ENCODE peak calls at places on chromosomes 16 and 17, in five cellular contexts. N is endothelial cell of umbilical vein, G is transverse colon, U is H9, C is PC-9. Z is an unnamed sample. For H3K4me1, the result is how much of the 10 kb centered on the place peaks cover.

GRCh38 chr16:53465606-53466290 is 31.5 kb downstream of the RBL2 start:
- DNase-seq in N (peak), G (no peak), U (no peak), C (no peak), Z (no peak)

GRCh38 chr17:50161911-50162288 is 3.9 kb upstream of the SGCA start:
- DNase-seq in N (no peak), G (no peak), U (no peak), C (no peak), Z (no peak)

GRCh38 chr17:58865301-58865700 is 109.6 kb downstream of the PPM1E start:
- DNase-seq in N (no peak), G (no peak), U (no peak), C (no peak), Z (no peak)

GRCh38 chr17:48545022-48545376 is at the start of gene HOXB2:
- DNase-seq in N (peak), G (no peak), U (no peak), C (no peak), Z (no peak)

GRCh38 chr17:74210191-74211140 is 2.9 kb upstream of the TTYH2 start:
- DNase-seq in N (peak), G (peak), U (peak), C (peak), Z (no peak)

GRCh38 chr16:78668393-78668792 is 568.9 kb downstream of the WWOX start:
- DNase-seq in N (no peak), G (no peak), U (no peak), C (no peak), Z (no peak)

GRCh38 chr16:25134306-25134705 is 22.8 kb downstream of the LCMT1 start:
- DNase-seq in N (no peak), G (no peak), U (no peak), C (no peak), Z (no peak)

GRCh38 chr17:18910881-18911280 is 41.1 kb upstream of the SLC5A10 start:
- DNase-seq in N (no peak), G (no peak), U (no peak), C (no peak), Z (no peak)

GRCh38 chr17:81345211-81346089 is 49.8 kb upstream of the BAHCC1 start:
- DNase-seq in N (peak), G (peak), U (peak), C (peak), Z (peak)

GRCh38 chr17:9232155-9232475 is 210.8 kb downstream of the NTN1 start:
- DNase-seq in N (no peak), G (no peak), U (no peak), C (no peak), Z (no peak)

GRCh38 chr17:52035336-52035915 is 123.1 kb downstream of the CA10 start:
- DNase-seq in N (no peak), G (no peak), U (no peak), C (no peak), Z (no peak)

GRCh38 chr17:73646409-73647305 is 2.4 kb upstream of the SDK2 start:
- DNase-seq in N (no peak), G (no peak), U (peak), C (no peak), Z (no peak)

GRCh38 chr16:89122322-89122831 is 28.7 kb downstream of the ACSF3 start:
- DNase-seq in N (no peak), G (peak), U (no peak), C (no peak), Z (peak)

GRCh38 chr16:80670170-80670865 is 129.5 kb downstream of the DYNLRB2 start:
- DNase-seq in N (no peak), G (no peak), U (no peak), C (no peak), Z (no peak)

GRCh38 chr17:80109066-80109618 is 7.8 kb downstream of the GAA start:
- DNase-seq in N (no peak), G (no peak), U (no peak), C (no peak), Z (no peak)

GRCh38 chr16:65059421-65059980 is 62.4 kb downstream of the CDH11 start:
- DNase-seq in N (no peak), G (no peak), U (no peak), C (no peak), Z (no peak)

GRCh38 chr17:67942810-67943209 is 53.5 kb downstream of the C17orf58 start:
- DNase-seq in N (peak), G (no peak), U (no peak), C (no peak), Z (no peak)

GRCh38 chr16:1078579-1079021 is 6.1 kb downstream of the SSTR5 start:
- DNase-seq in N (peak), G (peak), U (no peak), C (peak), Z (peak)

GRCh38 chr16:23290189-23291062 is 11.7 kb upstream of the SCNN1B start:
- DNase-seq in N (no peak), G (no peak), U (no peak), C (no peak), Z (no peak)

GRCh38 chr17:58995247-58995940 is 111.3 kb downstream of the TRIM37 start:
- DNase-seq in N (no peak), G (no peak), U (no peak), C (no peak), Z (no peak)

GRCh38 chr16:1028056-1028455 is 44.5 kb upstream of the SSTR5 start:
- DNase-seq in N (no peak), G (no peak), U (no peak), C (no peak), Z (no peak)

GRCh38 chr16:77553130-77553529 is 118.3 kb upstream of the ADAMTS18 start:
- DNase-seq in N (no peak), G (no peak), U (no peak), C (no peak), Z (no peak)

GRCh38 chr17:76726231-76726765 is at the start of gene JMJD6:
- DNase-seq in N (peak), G (peak), U (peak), C (peak), Z (peak)

GRCh38 chr17:74227271-74227670 is 13.9 kb downstream of the TTYH2 start:
- DNase-seq in N (no peak), G (no peak), U (no peak), C (no peak), Z (no peak)

GRCh38 chr17:35761601-35762000 is 914 bp downstream of the C17orf50 start:
- DNase-seq in N (no peak), G (no peak), U (no peak), C (no peak), Z (no peak)

GRCh38 chr17:38898812-38899348 is 26.5 kb upstream of the LASP1NB start:
- DNase-seq in N (peak), G (peak), U (no peak), C (no peak), Z (peak)

GRCh38 chr17:48908853-48909394 is 717 bp downstream of the UBE2Z start:
- DNase-seq in N (peak), G (peak), U (peak), C (peak), Z (peak)

GRCh38 chr17:246851-247421 is 65.5 kb upstream of the DOC2B start:
- DNase-seq in N (no peak), G (peak), U (no peak), C (no peak), Z (peak)

GRCh38 chr16:5607169-5607568 is 509.6 kb upstream of the EEF2KMT start:
- DNase-seq in N (no peak), G (no peak), U (no peak), C (no peak), Z (no peak)

GRCh38 chr16:79184464-79184863 is 416.1 kb downstream of the MAF start:
- DNase-seq in N (no peak), G (no peak), U (no peak), C (no peak), Z (no peak)

GRCh38 chr16:8958344-8958808 is 5.3 kb downstream of the USP7 start:
- DNase-seq in N (peak), G (peak), U (no peak), C (no peak), Z (no peak)

GRCh38 chr16:14462811-14463210 is 167.2 kb downstream of the PARN start:
- DNase-seq in N (peak), G (no peak), U (no peak), C (no peak), Z (no peak)

GRCh38 chr16:73093146-73094144 is 45.5 kb upstream of the ZFHX3 start:
- DNase-seq in N (peak), G (no peak), U (no peak), C (no peak), Z (no peak)

GRCh38 chr16:85571563-85571812 is 41.6 kb upstream of the GSE1 start:
- DNase-seq in N (no peak), G (no peak), U (no peak), C (no peak), Z (peak)

GRCh38 chr17:53472586-53472985 is 350.1 kb upstream of the KIF2B start:
- DNase-seq in N (no peak), G (no peak), U (no peak), C (no peak), Z (no peak)

GRCh38 chr17:45063198-45063597 is 2.1 kb downstream of the NMT1 start:
- DNase-seq in N (no peak), G (no peak), U (no peak), C (no peak), Z (no peak)

GRCh38 chr17:32486091-32486700 is 597 bp upstream of the CDK5R1 start:
- DNase-seq in N (peak), G (peak), U (peak), C (peak), Z (peak)

GRCh38 chr17:32488177-32488542 is 1.4 kb downstream of the CDK5R1 start:
- DNase-seq in N (no peak), G (no peak), U (no peak), C (no peak), Z (no peak)

GRCh38 chr17:32487460-32488176 is 825 bp downstream of the CDK5R1 start:
- DNase-seq in N (peak), G (no peak), U (no peak), C (no peak), Z (peak)

GRCh38 chr17:32485261-32485955 is 1.4 kb upstream of the CDK5R1 start:
- DNase-seq in N (no peak), G (no peak), U (no peak), C (no peak), Z (peak)

GRCh38 chr17:32486701-32487459 is at the start of gene CDK5R1:
- DNase-seq in N (peak), G (peak), U (peak), C (peak), Z (peak)
- H3K4me1 ChIP-seq in N (under half), G (under half), U (under half), C (under half), Z (under half)

GRCh38 chr17:32141690-32142037 is 638 bp upstream of the RHOT1 start:
- DNase-seq in N (no peak), G (no peak), U (no peak), C (no peak), Z (no peak)

GRCh38 chr17:32142038-32142856 is at the start of gene RHOT1:
- DNase-seq in N (peak), G (peak), U (peak), C (peak), Z (peak)

GRCh38 chr17:32143525-32143865 is 1.2 kb downstream of the RHOT1 start:
- DNase-seq in N (no peak), G (no peak), U (no peak), C (no peak), Z (no peak)

GRCh38 chr17:32142857-32143524 is 689 bp downstream of the RHOT1 start:
- DNase-seq in N (peak), G (peak), U (peak), C (peak), Z (peak)
- H3K4me1 ChIP-seq in N (under half), G (under half), U (under half), C (under half), Z (under half)

GRCh38 chr16:67246945-67247697 is at the start of gene FHOD1:
- DNase-seq in N (peak), G (peak), U (peak), C (peak), Z (peak)

GRCh38 chr16:67246081-67246944 is 968 bp downstream of the FHOD1 start:
- DNase-seq in N (peak), G (peak), U (peak), C (peak), Z (peak)

GRCh38 chr16:67244387-67245188 is 2.7 kb downstream of the FHOD1 start:
- DNase-seq in N (peak), G (peak), U (no peak), C (peak), Z (peak)

GRCh38 chr16:67245189-67245585 is 2.1 kb downstream of the FHOD1 start:
- DNase-seq in N (no peak), G (no peak), U (no peak), C (no peak), Z (peak)

DNA sequence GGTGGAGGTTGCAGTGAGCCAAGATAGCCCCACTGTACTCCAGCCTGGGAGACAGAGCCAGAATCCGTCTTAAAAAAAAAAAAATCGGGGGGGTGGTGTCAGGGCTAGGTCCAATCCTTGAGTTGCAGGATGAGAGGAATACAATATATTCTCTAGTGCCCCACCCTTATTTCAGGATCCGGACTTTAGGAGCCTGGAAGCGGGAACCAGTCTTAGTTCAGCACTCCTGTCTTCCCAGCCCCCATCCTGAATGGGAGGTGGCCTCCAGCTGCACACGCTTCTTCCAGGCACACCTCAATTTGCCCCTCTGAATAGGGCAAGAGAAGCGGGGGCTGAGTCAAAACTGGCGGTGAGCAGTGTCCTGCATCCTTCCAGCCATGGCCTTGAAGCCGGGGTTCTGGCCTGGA is 1.6 kb downstream of the FHOD1 start:
- DNase-seq in N (no peak), G (no peak), U (no peak), C (no peak), Z (no peak)
- H3K4me1 ChIP-seq in N (half or more), G (half or more), U (under half), C (half or more), Z (half or more)

GRCh38 chr16:81707411-81708321 is 71.4 kb upstream of the PLCG2 start:
- DNase-seq in N (peak), G (peak), U (no peak), C (no peak), Z (peak)
- H3K4me1 ChIP-seq in N (under half), G (under half), U (under half), C (under half), Z (under half)

GRCh38 chr16:56233795-56234566 is 42.7 kb downstream of the GNAO1 start:
- DNase-seq in N (no peak), G (no peak), U (no peak), C (peak), Z (no peak)
- H3K4me1 ChIP-seq in N (under half), G (under half), U (under half), C (under half), Z (under half)

GRCh38 chr16:11130978-11131665 is 124.9 kb downstream of the SOCS1 start:
- DNase-seq in N (no peak), G (no peak), U (no peak), C (no peak), Z (no peak)
- H3K4me1 ChIP-seq in N (under half), G (under half), U (under half), C (under half), Z (under half)

DNA sequence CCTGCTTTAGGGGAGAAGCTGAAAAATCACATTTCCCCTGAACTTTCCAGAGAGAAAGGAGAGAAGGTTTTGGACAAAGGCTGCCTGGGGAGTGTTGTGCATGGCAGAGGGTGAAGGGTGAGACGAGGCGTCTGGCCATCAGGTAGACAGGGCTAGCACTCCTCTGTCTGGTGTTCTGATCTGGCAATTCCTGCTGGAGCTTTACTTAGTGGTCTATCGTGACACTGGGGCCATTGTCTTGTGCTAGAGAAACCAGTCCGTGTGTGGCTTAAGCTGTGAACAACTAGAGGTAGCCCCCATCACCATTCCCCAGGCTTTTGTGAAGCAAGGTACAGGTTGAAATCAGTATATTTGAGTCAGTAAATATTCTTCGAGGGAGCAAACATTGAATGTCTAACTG is 8.5 kb downstream of the RHBDL3 start:
- DNase-seq in N (no peak), G (no peak), U (no peak), C (no peak), Z (no peak)
- H3K4me1 ChIP-seq in N (under half), G (under half), U (under half), C (under half), Z (under half)